ENCODE peak calls at places on chromosomes 11 and 22, in seven cellular contexts. R is heart left ventricle; K is CD8-positive, alpha-beta T cell; V is GM23338; L is left ventricle myocardium inferior; P is psoas muscle; X is Peyer's patch. O is an unnamed sample.

GRCh38 chr11:72378704-72379383 is 55.5 kb downstream of the CLPB start:
- DNase-seq in R (peak; percentile 88), K (no peak), V (no peak), L (peak; percentile 69), P (peak; percentile 83), X (peak; percentile 50), O (no peak)

GRCh38 chr11:61698173-61698965 is 18.2 kb downstream of the DAGLA start:
- DNase-seq in R (no peak), K (no peak), V (no peak), L (no peak), P (no peak), X (no peak), O (no peak)

GRCh38 chr22:44304354-44304753 is 8.4 kb downstream of the SHISAL1 start:
- DNase-seq in R (no peak), K (no peak), V (no peak), L (no peak), P (no peak), X (no peak), O (no peak)

GRCh38 chr11:116044946-116045345 is 540.7 kb upstream of the CADM1 start:
- DNase-seq in R (no peak), K (no peak), V (no peak), L (no peak), P (no peak), X (no peak), O (no peak)

GRCh38 chr11:37248145-37248544 is 650.1 kb upstream of the RAG2 start:
- DNase-seq in R (no peak), K (no peak), V (no peak), L (no peak), P (no peak), X (no peak), O (no peak)

GRCh38 chr11:12411806-12412727 is 34.7 kb downstream of the PARVA start:
- DNase-seq in R (peak; percentile 72), K (no peak), V (peak; percentile 90), L (peak; percentile 63), P (peak; percentile 79), X (peak; percentile 69), O (no peak)

GRCh38 chr11:60485987-60486386 is 6.6 kb upstream of the MS4A12 start:
- DNase-seq in R (no peak), K (no peak), V (peak; percentile 73), L (no peak), P (no peak), X (peak; percentile 78), O (no peak)

GRCh38 chr11:128467610-128468041 is 119.7 kb downstream of the ETS1 start:
- DNase-seq in R (peak; percentile 64), K (no peak), V (no peak), L (no peak), P (peak; percentile 60), X (peak; percentile 72), O (no peak)

GRCh38 chr22:26887456-26887855 is 230.1 kb downstream of the MIAT start:
- DNase-seq in R (no peak), K (no peak), V (peak; percentile 56), L (no peak), P (no peak), X (no peak), O (no peak)

GRCh38 chr22:29093501-29093921 is 20.7 kb downstream of the KREMEN1 start:
- DNase-seq in R (no peak), K (no peak), V (no peak), L (no peak), P (peak; percentile 63), X (no peak), O (no peak)

GRCh38 chr22:41768420-41768819 is 32.1 kb upstream of the CCDC134 start:
- DNase-seq in R (no peak), K (no peak), V (no peak), L (no peak), P (no peak), X (no peak), O (no peak)

GRCh38 chr11:114314096-114314495 is 17.9 kb downstream of the NNMT start:
- DNase-seq in R (no peak), K (no peak), V (no peak), L (no peak), P (no peak), X (no peak), O (no peak)

GRCh38 chr11:2825886-2826678 is 59.5 kb downstream of the CDKN1C start:
- DNase-seq in R (peak; percentile 74), K (no peak), V (no peak), L (peak; percentile 60), P (peak; percentile 86), X (peak; percentile 71), O (no peak)

GRCh38 chr11:74220376-74220775 is 49.3 kb downstream of the PPME1 start:
- DNase-seq in R (no peak), K (no peak), V (no peak), L (no peak), P (no peak), X (no peak), O (no peak)

GRCh38 chr22:37735054-37735453 is 38.2 kb downstream of the TRIOBP start:
- DNase-seq in R (peak; percentile 62), K (no peak), V (peak; percentile 76), L (peak; percentile 41), P (peak; percentile 79), X (peak; percentile 63), O (no peak)
- TF ChIP-seq CTCF in R (peak; percentile 46), K (no peak), V (peak; percentile 35), L (peak; percentile 56), P (peak; percentile 48), X (no peak), O (peak; percentile 72)

GRCh38 chr11:119172513-119172912 is 4.0 kb downstream of the NLRX1 start:
- DNase-seq in R (no peak), K (no peak), V (no peak), L (no peak), P (no peak), X (no peak), O (no peak)
- TF ChIP-seq CTCF in R (no peak), K (no peak), V (no peak), L (no peak), P (no peak), X (no peak), O (no peak)

GRCh38 chr11:43803766-43804165 is 76.9 kb upstream of the ALKBH3 start:
- DNase-seq in R (no peak), K (no peak), V (no peak), L (no peak), P (no peak), X (no peak), O (no peak)

GRCh38 chr11:43797866-43798265 is 82.8 kb upstream of the ALKBH3 start:
- DNase-seq in R (no peak), K (no peak), V (no peak), L (no peak), P (no peak), X (no peak), O (no peak)

GRCh38 chr11:43806976-43807375 is 73.7 kb upstream of the ALKBH3 start:
- DNase-seq in R (no peak), K (no peak), V (no peak), L (no peak), P (no peak), X (no peak), O (no peak)

GRCh38 chr11:43797337-43797736 is 83.3 kb upstream of the ALKBH3 start:
- DNase-seq in R (no peak), K (no peak), V (no peak), L (no peak), P (no peak), X (no peak), O (no peak)

GRCh38 chr11:43802509-43802908 is 78.1 kb upstream of the ALKBH3 start:
- DNase-seq in R (no peak), K (no peak), V (peak; percentile 17), L (no peak), P (no peak), X (no peak), O (no peak)
- TF ChIP-seq CTCF in R (peak; percentile 13), K (no peak), V (peak; percentile 49), L (peak; percentile 30), P (no peak), X (no peak), O (peak; percentile 62)

DNA sequence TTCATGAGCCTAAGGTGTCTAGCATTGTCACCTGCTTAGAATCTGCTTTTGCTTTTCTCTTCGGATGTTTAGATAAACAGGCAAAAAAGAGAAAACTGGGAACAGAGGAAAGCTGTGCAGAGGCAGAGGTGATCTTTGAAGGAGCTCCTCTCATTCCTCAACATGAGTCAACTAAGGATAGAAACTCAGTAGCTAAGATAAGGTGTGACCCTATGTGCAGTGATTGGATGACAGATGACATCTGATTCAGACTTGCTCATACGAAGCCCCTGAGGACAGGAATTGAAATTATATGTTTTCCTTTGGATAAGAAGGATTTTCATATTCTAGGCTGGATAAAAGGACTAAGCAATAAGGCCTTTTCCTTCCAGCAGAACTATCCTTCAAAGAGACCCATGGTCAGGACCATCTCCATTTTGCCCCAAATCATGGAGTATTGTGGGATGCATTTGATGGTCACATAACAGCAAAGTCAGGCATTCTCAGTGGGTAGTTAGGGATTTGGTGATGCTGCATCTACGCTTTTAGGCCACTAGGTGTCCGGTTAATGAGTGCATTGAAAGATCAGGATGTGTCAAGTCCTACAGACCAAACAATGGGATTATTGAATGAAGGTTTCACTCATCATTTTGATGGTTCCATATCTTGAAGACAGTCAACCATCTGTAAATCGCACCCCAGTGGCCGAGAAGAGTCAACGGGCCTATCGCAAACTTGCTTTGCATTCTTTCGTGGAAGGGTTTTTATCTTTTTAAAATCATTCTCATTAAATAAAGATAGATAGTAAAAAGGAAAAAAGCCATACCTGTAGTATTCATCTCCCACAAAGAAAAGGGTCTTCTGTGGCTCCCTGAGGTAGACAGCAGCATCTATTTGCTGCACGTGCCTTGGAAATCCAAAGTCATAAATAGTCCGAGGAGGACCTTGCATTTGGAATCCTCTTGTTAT is 32.2 kb downstream of the MMP20 start:
- DNase-seq in R (no peak), K (no peak), V (peak; percentile 72), L (no peak), P (no peak), X (peak; percentile 55), O (no peak)
- TF ChIP-seq CTCF in R (peak; percentile 35), K (no peak), V (peak; percentile 70), L (peak; percentile 32), P (no peak), X (no peak), O (peak; percentile 71)

O was measured in chondrocyte.